ENCODE peak calls at places on chromosomes 5 and 9, in nine cellular contexts. P, O, V, Q, U, M, S, X and L are unnamed samples.

GRCh38 chr9:76868897-76869296 is 37.0 kb downstream of the PRUNE2 start:
- DNase-seq in P (no peak), O (peak; percentile 21), V (no peak), Q (no peak), U (no peak), M (no peak), S (no peak), X (no peak), L (peak; percentile 69)

GRCh38 chr5:134345996-134346395 is 21.0 kb downstream of the CDKL3 start:
- DNase-seq in P (no peak), O (no peak), V (no peak), Q (no peak), U (no peak), M (no peak), S (no peak), X (no peak), L (no peak)

GRCh38 chr5:80754900-80755299 is 100.1 kb upstream of the DHFR start:
- DNase-seq in P (no peak), O (no peak), V (peak; percentile 39), Q (no peak), U (peak; percentile 15), M (no peak), S (peak; percentile 16), X (no peak), L (peak; percentile 14)

GRCh38 chr9:136697146-136697820 is 10.0 kb upstream of the AGPAT2 start:
- DNase-seq in P (no peak), O (no peak), V (no peak), Q (no peak), U (no peak), M (no peak), S (no peak), X (no peak), L (no peak)

GRCh38 chr9:29416204-29416603 is 1842.9 kb upstream of the C9orf72 start:
- DNase-seq in P (no peak), O (no peak), V (no peak), Q (no peak), U (no peak), M (no peak), S (no peak), X (no peak), L (no peak)

GRCh38 chr9:102069969-102070368 is 331.5 kb upstream of the GRIN3A start:
- DNase-seq in P (no peak), O (no peak), V (no peak), Q (no peak), U (no peak), M (no peak), S (no peak), X (no peak), L (no peak)

GRCh38 chr9:122551371-122551770 is 1.5 kb upstream of the OR1N2 start:
- DNase-seq in P (no peak), O (no peak), V (no peak), Q (no peak), U (no peak), M (no peak), S (no peak), X (no peak), L (peak; percentile 19)

GRCh38 chr9:6944896-6945295 is 187.1 kb downstream of the KDM4C start:
- DNase-seq in P (no peak), O (no peak), V (no peak), Q (no peak), U (no peak), M (no peak), S (no peak), X (no peak), L (no peak)

GRCh38 chr9:132670816-132671371 is 630 bp downstream of the GTF3C4 start:
- DNase-seq in P (peak; percentile 64), O (peak; percentile 70), V (peak; percentile 24), Q (peak; percentile 37), U (peak; percentile 7), M (peak; percentile 6), S (peak; percentile 13), X (no peak), L (peak; percentile 59)

GRCh38 chr9:132672413-132672690 is 2.1 kb downstream of the GTF3C4 start:
- DNase-seq in P (no peak), O (no peak), V (no peak), Q (no peak), U (no peak), M (no peak), S (no peak), X (no peak), L (no peak)

GRCh38 chr9:132673355-132673754 is 3.1 kb downstream of the GTF3C4 start:
- DNase-seq in P (no peak), O (peak; percentile 76), V (no peak), Q (no peak), U (no peak), M (no peak), S (no peak), X (no peak), L (peak; percentile 31)

GRCh38 chr9:132670359-132670815 is at the start of gene GTF3C4:
- DNase-seq in P (peak; percentile 89), O (peak; percentile 86), V (peak; percentile 87), Q (peak; percentile 87), U (peak; percentile 86), M (peak; percentile 89), S (peak; percentile 93), X (peak; percentile 89), L (peak; percentile 88)

DNA sequence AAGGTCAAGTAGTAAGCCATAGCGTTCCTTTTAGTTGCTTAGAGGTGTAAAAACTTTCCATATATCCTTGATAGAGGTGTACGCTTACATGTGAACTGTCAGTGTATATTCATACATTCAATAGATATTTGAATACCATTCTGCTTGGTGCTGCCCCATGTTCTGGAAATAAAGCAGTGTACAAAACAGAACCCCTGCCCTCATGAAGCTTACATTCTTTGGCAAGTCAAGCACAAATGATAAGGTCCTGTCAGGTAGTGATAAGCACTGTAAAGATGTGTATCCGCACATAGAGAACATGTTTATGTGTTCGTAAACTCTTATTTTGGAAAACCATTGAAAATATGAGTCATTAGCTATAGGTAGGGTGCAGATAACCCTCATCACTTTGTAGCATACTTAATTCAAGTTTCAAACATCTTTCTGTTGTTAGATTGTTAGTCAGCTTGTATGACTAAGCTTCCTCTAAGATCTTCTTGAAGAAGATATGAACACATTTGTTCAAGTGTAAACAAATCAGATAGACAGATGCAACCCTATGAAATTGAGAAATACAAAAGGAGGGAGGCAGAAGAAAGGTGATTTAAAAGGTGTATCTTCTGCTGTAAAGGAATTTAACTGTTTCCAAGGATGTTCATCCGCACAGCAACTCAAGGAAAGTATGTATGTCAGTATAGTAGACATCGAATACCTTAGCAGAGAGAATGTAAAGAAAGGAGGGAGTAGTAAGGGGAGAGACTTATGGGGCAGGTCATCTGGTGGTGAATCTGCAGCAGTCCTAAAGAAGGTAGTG is 1.6 kb downstream of the GTF3C4 start:
- DNase-seq in P (no peak), O (no peak), V (no peak), Q (no peak), U (no peak), M (no peak), S (no peak), X (no peak), L (no peak)
- H3K4me3 ChIP-seq in P (peak overlapping the region; percentile 100), O (peak overlapping the region; percentile 70), V (peak overlapping the region; percentile 91), Q (peak overlapping the region; percentile 88), U (peak overlapping the region; percentile 98), M (peak overlapping the region; percentile 95), S (no peak overlapping the region), X (peak overlapping the region; percentile 80), L (peak overlapping the region; percentile 97)

DNA sequence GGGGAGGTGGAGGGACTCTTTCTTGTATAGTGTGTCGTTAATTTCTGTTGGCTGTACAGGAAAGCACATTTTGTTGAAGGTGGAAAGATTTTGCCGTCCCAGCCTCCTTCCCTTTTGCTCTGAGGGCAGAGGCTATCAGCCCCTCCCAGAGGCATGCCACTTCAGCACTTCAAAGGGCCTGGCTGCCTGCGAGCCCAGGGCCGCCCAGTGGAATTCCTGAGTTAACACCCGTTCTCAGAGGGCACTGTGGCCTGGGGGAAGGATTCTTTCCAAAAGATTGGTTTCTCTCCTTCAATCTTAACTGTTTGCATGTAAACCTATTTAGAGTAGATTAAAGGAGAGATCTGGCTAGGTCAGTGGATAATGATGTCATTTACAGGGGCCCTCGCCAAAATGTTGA is 238.6 kb downstream of the FANCC start:
- DNase-seq in P (no peak), O (no peak), V (no peak), Q (no peak), U (no peak), M (no peak), S (no peak), X (peak; percentile 76), L (no peak)
- H3K9me3 ChIP-seq in P (no peaks in the 10 kb centered on the region), O (no peaks in the 10 kb centered on the region), V (no peaks in the 10 kb centered on the region), Q (no peaks in the 10 kb centered on the region), U (no peaks in the 10 kb centered on the region), M (no peaks in the 10 kb centered on the region), S (no peaks in the 10 kb centered on the region), X (no peaks in the 10 kb centered on the region), L (no peaks in the 10 kb centered on the region)

DNA sequence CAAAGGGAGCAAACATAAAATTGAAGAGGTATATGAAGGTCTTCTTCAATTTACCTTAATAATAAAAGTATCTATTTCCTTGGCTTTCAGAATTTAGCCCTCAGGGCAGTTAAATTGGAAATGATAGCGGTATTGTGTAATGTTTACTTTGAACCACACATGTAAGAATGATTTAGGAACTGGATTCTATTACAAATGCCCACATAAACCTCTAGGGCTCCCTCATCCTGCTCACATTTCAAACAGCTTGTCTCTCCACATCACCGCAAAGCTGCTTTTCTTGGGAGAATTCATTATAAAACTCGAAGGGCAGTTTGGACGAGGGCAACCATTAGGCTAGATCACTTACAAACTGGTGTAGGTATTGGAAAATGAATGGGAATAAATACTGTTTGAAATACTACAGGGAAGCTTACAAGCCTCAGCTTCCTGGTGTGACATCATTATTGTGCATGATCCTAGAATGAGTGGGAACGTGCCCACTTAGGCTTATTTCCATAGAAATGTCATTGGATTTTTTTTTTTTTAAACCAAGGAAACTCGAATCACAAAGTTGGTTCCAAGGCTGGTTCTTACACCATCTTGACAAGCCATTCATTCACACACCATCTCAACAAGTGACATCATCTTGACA is 47.3 kb downstream of the MTRR start:
- DNase-seq in P (no peak), O (no peak), V (no peak), Q (no peak), U (no peak), M (no peak), S (no peak), X (no peak), L (no peak)
- TF ChIP-seq CTCF in P (no peak), O (no peak), V (no peak), Q (no peak), U (no peak), M (no peak), S (no peak), X (no peak), L (no peak)

DNA sequence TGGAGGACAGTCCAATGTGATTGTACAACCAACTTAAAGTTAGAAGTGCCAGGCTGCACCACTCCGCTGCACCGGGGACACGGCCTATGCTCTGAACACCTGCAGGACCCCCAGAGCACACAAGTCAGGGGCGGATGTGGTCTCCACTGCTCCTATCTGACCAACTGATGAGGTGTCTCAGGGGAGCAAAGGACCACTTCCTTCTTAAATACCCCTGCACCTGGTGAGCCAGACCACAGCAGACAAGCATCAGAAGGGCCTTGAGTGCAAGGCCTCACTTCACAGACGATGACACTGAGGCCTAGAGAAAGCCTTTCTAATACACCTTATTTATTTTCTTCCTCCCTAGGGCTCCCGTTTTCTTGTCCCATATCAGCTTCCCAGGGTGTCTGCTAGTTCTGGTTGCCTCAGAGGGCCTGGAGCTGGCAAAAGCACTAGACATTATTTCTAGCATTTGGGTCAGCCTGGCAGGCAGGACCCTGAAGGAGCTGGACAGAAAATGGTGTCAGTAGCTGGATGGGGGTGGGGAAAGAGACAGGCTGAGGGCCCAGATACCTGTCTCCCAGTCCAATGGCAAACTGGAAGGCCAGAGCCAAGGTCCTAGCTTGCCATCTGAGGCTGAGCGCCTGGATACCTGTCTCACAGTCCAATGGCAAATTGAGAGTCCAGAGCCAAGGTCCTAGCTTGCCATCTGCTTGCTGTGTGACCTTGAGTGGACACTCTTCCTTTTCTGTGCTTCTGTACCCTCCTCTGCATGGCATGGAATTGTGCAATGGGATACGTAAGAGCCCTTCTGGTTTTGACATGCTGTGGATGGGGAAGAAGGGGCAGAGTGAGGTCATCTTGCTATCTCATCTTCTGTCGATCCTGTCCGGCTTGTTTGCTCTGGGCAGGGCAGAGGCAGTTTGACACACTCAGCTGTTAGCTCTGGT is 9.0 kb downstream of the CCDC69 start:
- DNase-seq in P (peak; percentile 34), O (no peak), V (peak; percentile 50), Q (no peak), U (no peak), M (no peak), S (no peak), X (no peak), L (no peak)
- H3K4me3 ChIP-seq in P (peak overlapping the region; percentile 6), O (no peak overlapping the region), V (no peak overlapping the region), Q (no peak overlapping the region), U (no peak overlapping the region), M (no peak overlapping the region), S (no peak overlapping the region), X (no peak overlapping the region), L (no peak overlapping the region)